ENCODE peak calls at places on chromosomes 13 and 19, in four cellular contexts. C is spleen, A is cardiac muscle cell, L is body of pancreas. O is an unnamed sample.

GRCh38 chr13:52785721-52786120 is 46.1 kb upstream of the CNMD start:
- DNase-seq in C (no peak), A (no peak), L (no peak), O (no peak)

GRCh38 chr19:43700368-43701015 is 15.4 kb upstream of the IRGC start:
- DNase-seq in C (no peak), A (no peak), L (peak), O (no peak)

GRCh38 chr13:30002577-30002976 is 152.2 kb upstream of the UBL3 start:
- DNase-seq in C (no peak), A (no peak), L (no peak), O (no peak)

GRCh38 chr19:51440052-51440451 is 18.2 kb downstream of the SIGLEC8 start:
- DNase-seq in C (peak), A (no peak), L (no peak), O (no peak)

GRCh38 chr19:29483944-29484581 is 41.7 kb upstream of the VSTM2B start:
- DNase-seq in C (peak), A (no peak), L (no peak), O (no peak)

GRCh38 chr19:54325194-54325621 is 12.2 kb upstream of the LILRA5 start:
- DNase-seq in C (no peak), A (peak), L (peak), O (peak)

GRCh38 chr19:49570138-49570856 is 10.1 kb downstream of the NOSIP start:
- DNase-seq in C (no peak), A (peak), L (peak), O (peak)

GRCh38 chr19:8192227-8192820 is 16.8 kb upstream of the CERS4 start:
- DNase-seq in C (no peak), A (no peak), L (no peak), O (no peak)

GRCh38 chr13:83879431-83880171 is 2.7 kb downstream of the SLITRK1 start:
- DNase-seq in C (peak), A (no peak), L (no peak), O (no peak)

GRCh38 chr13:73138276-73138950 is 79.6 kb downstream of the KLF5 start:
- DNase-seq in C (no peak), A (no peak), L (peak), O (peak)

GRCh38 chr19:39054091-39054470 is 21.7 kb upstream of the FBXO27 start:
- DNase-seq in C (no peak), A (no peak), L (no peak), O (no peak)

GRCh38 chr19:57056972-57057371 is 62.8 kb upstream of the USP29 start:
- DNase-seq in C (no peak), A (no peak), L (no peak), O (no peak)

GRCh38 chr13:69204620-69205019 is 903.0 kb upstream of the ATXN8OS start:
- DNase-seq in C (no peak), A (no peak), L (no peak), O (no peak)

GRCh38 chr19:43923875-43924274 is 11.2 kb downstream of the ZNF45 start:
- DNase-seq in C (no peak), A (no peak), L (no peak), O (no peak)

GRCh38 chr13:40401911-40402776 is 264.3 kb downstream of the FOXO1 start:
- DNase-seq in C (peak), A (no peak), L (peak), O (peak)

GRCh38 chr19:15101479-15102082 is 5.6 kb upstream of the SYDE1 start:
- DNase-seq in C (no peak), A (peak), L (peak), O (peak)

GRCh38 chr19:58044391-58044790 is 10.6 kb downstream of the ZSCAN1 start:
- DNase-seq in C (no peak), A (no peak), L (no peak), O (no peak)

GRCh38 chr13:22596157-22596863 is 584.5 kb upstream of the SGCG start:
- DNase-seq in C (no peak), A (peak), L (no peak), O (no peak)

GRCh38 chr19:22620912-22621311 is 13.2 kb upstream of the ZNF492 start:
- DNase-seq in C (no peak), A (no peak), L (no peak), O (no peak)

GRCh38 chr13:42798118-42798517 is 16.7 kb downstream of the FAM216B start:
- DNase-seq in C (no peak), A (no peak), L (no peak), O (no peak)

GRCh38 chr13:87827479-87827878 is 156.3 kb downstream of the SLITRK5 start:
- DNase-seq in C (no peak), A (no peak), L (no peak), O (no peak)

GRCh38 chr13:64255988-64256387 is 2840.3 kb upstream of the PCDH20 start:
- DNase-seq in C (no peak), A (no peak), L (no peak), O (no peak)

GRCh38 chr19:29858000-29858596 is 46.3 kb downstream of the CCNE1 start:
- DNase-seq in C (no peak), A (peak), L (peak), O (peak)

GRCh38 chr13:72500851-72501250 is 226.6 kb downstream of the MZT1 start:
- DNase-seq in C (no peak), A (no peak), L (no peak), O (no peak)

GRCh38 chr13:44620057-44620456 is 43.9 kb upstream of the TSC22D1 start:
- DNase-seq in C (no peak), A (peak), L (no peak), O (no peak)

GRCh38 chr19:10995926-10996600 is 35.2 kb downstream of the SMARCA4 start:
- DNase-seq in C (no peak), A (no peak), L (no peak), O (no peak)

GRCh38 chr19:47802521-47803043 is 1.8 kb downstream of the TPRX1 start:
- DNase-seq in C (no peak), A (no peak), L (no peak), O (no peak)

GRCh38 chr13:41631296-41631965 is 174.1 kb downstream of the RGCC start:
- DNase-seq in C (no peak), A (no peak), L (no peak), O (no peak)

GRCh38 chr19:12126707-12127106 is 13.4 kb downstream of the ZNF20 start:
- DNase-seq in C (no peak), A (peak), L (peak), O (no peak)

GRCh38 chr19:46181386-46181774 is 33.3 kb downstream of the IGFL2 start:
- DNase-seq in C (no peak), A (no peak), L (no peak), O (no peak)

DNA sequence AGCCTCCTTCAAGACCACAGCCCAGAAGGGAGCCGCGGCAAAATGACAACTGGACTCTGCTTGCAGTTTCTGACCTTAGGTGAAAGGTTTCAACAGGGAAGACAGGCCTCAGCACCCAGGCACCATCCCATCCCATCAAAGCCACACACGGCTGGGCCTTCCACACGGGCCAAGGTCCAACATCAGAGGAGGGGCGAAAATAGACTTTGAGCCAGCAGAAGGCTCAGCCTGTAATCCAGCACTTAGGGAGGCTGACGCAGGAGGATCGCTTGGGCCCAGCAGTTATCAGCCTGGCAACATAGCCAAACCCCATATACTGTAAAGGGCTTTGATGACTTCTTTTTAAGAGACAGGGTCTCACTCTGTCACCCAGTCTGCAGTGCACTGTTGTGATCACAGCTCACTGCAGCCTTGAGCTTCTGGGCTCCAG is 26.8 kb upstream of the TINCR start:
- DNase-seq in C (peak), A (no peak), L (no peak), O (no peak)
- TF ChIP-seq CTCF in C (no peak), A (no peak), L (no peak), O (no peak)

DNA sequence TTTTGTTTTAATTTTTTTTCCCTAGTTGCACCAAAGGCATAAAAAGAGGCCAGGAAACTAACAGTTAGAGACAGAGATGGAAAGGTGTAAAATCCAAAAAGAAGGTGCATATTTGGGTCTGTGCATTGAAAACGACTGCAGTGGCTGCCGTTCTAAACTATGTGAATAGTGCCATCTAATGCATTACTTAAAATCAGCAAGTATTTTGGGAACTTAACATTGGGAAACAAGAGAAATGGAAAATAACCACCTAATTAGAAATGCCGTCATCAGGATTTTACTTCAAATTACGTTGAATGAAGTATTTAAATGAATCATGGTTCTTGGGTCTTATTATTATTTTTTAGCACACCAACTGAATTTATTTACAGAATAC is 189.5 kb upstream of the MIR17HG start:
- DNase-seq in C (no peak), A (no peak), L (no peak), O (no peak)
- TF ChIP-seq CTCF in C (no peak), A (no peak), L (no peak), O (no peak)

DNA sequence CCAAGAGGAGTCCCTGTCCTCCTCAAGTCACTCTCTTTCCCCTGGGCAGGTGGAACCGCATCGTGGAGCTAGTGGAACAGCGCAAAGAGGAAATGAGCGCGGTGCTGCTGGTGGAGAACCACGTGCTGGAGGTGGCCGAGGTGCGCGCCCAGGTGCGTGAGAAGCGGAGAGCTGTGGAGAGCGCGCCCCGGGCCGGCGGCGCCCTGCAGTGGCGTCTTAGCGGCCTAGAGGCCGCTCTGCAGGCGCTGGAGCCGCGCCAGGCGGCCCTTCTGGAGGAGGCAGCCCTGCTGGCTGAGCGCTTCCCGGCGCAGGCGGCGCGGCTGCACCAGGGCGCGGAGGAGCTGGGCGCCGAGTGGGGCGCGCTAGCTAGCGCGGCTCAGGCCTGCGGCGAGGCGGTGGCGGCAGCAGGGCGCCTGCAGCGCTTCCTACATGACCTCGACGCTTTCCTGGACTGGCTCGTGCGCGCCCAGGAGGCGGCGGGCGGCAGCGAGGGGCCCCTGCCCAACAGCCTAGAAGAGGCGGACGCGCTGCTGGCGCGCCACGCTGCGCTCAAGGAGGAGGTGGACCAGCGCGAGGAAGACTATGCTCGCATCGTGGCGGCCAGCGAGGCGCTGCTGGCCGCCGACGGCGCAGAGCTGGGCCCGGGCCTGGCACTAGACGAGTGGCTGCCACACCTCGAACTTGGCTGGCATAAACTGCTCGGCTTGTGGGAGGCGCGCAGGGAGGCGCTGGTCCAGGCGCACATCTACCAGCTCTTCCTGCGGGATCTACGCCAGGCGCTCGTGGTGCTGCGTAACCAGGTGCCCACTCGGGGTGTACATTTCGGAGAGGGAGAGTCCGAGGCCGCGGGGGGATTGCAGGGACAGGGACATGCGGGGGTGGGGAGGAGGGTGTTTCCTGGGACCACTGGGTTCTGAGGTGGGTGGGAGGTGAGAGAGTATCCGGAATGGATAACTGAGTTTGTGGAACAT is 52.8 kb downstream of the SPTBN4 start:
- DNase-seq in C (no peak), A (no peak), L (no peak), O (peak)
- TF ChIP-seq CTCF in C (no peak), A (peak), L (no peak), O (no peak)

GRCh38 chr13:31824705-31825512 is 85.6 kb downstream of the RXFP2 start:
- DNase-seq in C (no peak), A (no peak), L (no peak), O (no peak)
- TF ChIP-seq CTCF in C (no peak), A (peak), L (no peak), O (no peak)

GRCh38 chr13:71218960-71219359 is 648.0 kb downstream of the DACH1 start:
- DNase-seq in C (no peak), A (peak), L (no peak), O (peak)
- TF ChIP-seq CTCF in C (no peak), A (no peak), L (no peak), O (no peak)

GRCh38 chr19:18306903-18307681 is 15.8 kb downstream of the LSM4 start:
- DNase-seq in C (peak), A (no peak), L (no peak), O (no peak)
- TF ChIP-seq CTCF in C (no peak), A (no peak), L (no peak), O (no peak)

GRCh38 chr13:34006011-34006410 is 188.1 kb downstream of the RFC3 start:
- DNase-seq in C (no peak), A (no peak), L (no peak), O (no peak)
- TF ChIP-seq CTCF in C (no peak), A (no peak), L (no peak), O (no peak)

GRCh38 chr19:6393074-6393981 is at the start of gene GTF2F1:
- DNase-seq in C (peak), A (peak), L (peak), O (peak)
- TF ChIP-seq CTCF in C (no peak), A (no peak), L (no peak), O (no peak)